ENCODE peak calls at places on chromosomes 11 and 22, in nine cellular contexts. O, W, M, N, C, G, H, P and X are unnamed samples.

GRCh38 chr11:94151903-94152677 is 23.4 kb downstream of the PANX1 start:
- DNase-seq in H (no peak), N (peak; percentile 58), P (peak; percentile 84), C (peak; percentile 22), W (peak; percentile 24), G (peak; percentile 15), M (no peak), O (peak; percentile 37), X (peak; percentile 57)

GRCh38 chr11:70906101-70906500 is 346.3 kb downstream of the SHANK2 start:
- DNase-seq in C (no peak), P (no peak), G (no peak), M (no peak), W (no peak), N (no peak), O (no peak), H (no peak), X (peak; percentile 47)

GRCh38 chr11:46920709-46921108 is 2.4 kb upstream of the LRP4 start:
- DNase-seq in P (peak; percentile 61), W (no peak), C (no peak), H (peak; percentile 77), N (no peak), M (no peak), O (no peak), G (peak; percentile 54), X (no peak)

GRCh38 chr22:32823024-32823730 is 21.7 kb downstream of the TIMP3 start:
- DNase-seq in N (peak; percentile 73), O (no peak), C (peak; percentile 18), P (peak; percentile 76), W (no peak), H (no peak), G (no peak), M (peak; percentile 67), X (no peak)

GRCh38 chr11:13098067-13098466 is 89.0 kb downstream of the RASSF10 start:
- DNase-seq in P (no peak), H (no peak), W (no peak), M (no peak), O (no peak), N (no peak), C (no peak), G (peak; percentile 53), X (no peak)

GRCh38 chr22:48060266-48060665 is 1297.8 kb downstream of the TBC1D22A start:
- DNase-seq in G (no peak), W (no peak), C (no peak), M (no peak), N (no peak), O (no peak), P (no peak), H (no peak), X (no peak)

GRCh38 chr11:74749127-74749964 is 697 bp downstream of the RNF169 start:
- DNase-seq in C (peak; percentile 81), H (no peak), W (peak; percentile 50), P (peak; percentile 73), M (peak; percentile 60), N (peak; percentile 72), O (peak; percentile 77), G (peak; percentile 47), X (peak; percentile 47)

GRCh38 chr11:70470127-70470526 is 71.8 kb downstream of the CTTN start:
- DNase-seq in G (no peak), O (no peak), M (no peak), N (no peak), P (no peak), W (no peak), C (peak; percentile 39), H (no peak), X (no peak)

GRCh38 chr11:131662310-131662709 is 291.9 kb downstream of the NTM start:
- DNase-seq in P (no peak), M (no peak), C (no peak), H (no peak), W (no peak), O (no peak), G (no peak), N (no peak), X (no peak)

GRCh38 chr11:94794287-94795168 is 26.4 kb downstream of the AMOTL1 start:
- DNase-seq in P (no peak), N (peak; percentile 95), C (peak; percentile 69), O (no peak), M (no peak), H (peak; percentile 80), W (no peak), G (peak; percentile 14), X (peak; percentile 67)

GRCh38 chr11:10878408-10879214 is 20.8 kb upstream of the ZBED5 start:
- DNase-seq in W (no peak), C (peak; percentile 97), O (no peak), G (no peak), N (peak; percentile 47), M (no peak), H (no peak), P (peak; percentile 76), X (no peak)

GRCh38 chr11:90204832-90205646 is 17.8 kb downstream of the CHORDC1 start:
- DNase-seq in G (no peak), H (no peak), W (peak; percentile 6), P (peak; percentile 58), M (no peak), N (peak; percentile 77), C (peak; percentile 83), O (no peak), X (no peak)

GRCh38 chr22:25728064-25728463 is 13.9 kb upstream of the MYO18B start:
- DNase-seq in O (no peak), C (no peak), N (no peak), P (no peak), M (no peak), G (no peak), H (no peak), W (no peak), X (no peak)

GRCh38 chr11:27718853-27719574 is 18.8 kb upstream of the BDNF start:
- DNase-seq in C (no peak), M (peak; percentile 33), N (peak; percentile 38), G (peak; percentile 51), W (no peak), H (no peak), P (peak; percentile 72), O (no peak), X (no peak)

GRCh38 chr22:32410459-32410858 is 1.6 kb downstream of the RTCB start:
- DNase-seq in H (no peak), P (no peak), C (no peak), N (no peak), G (no peak), W (no peak), M (no peak), O (no peak), X (no peak)

GRCh38 chr11:35680506-35680905 is 17.9 kb downstream of the TRIM44 start:
- DNase-seq in M (no peak), G (no peak), O (no peak), P (no peak), N (no peak), H (no peak), W (no peak), C (no peak), X (no peak)

GRCh38 chr11:103850419-103851165 is 185.8 kb upstream of the DDI1 start:
- DNase-seq in P (no peak), H (no peak), G (no peak), O (no peak), C (no peak), N (no peak), M (no peak), W (no peak), X (no peak)

GRCh38 chr11:128523616-128524015 is 63.7 kb downstream of the ETS1 start:
- DNase-seq in G (no peak), H (no peak), W (no peak), P (no peak), C (no peak), N (peak; percentile 48), M (no peak), O (no peak), X (no peak)